ENCODE peak calls at places on chromosomes 6 and 20, in eight cellular contexts. K is EL, A is RPMI7951, J is GOT3, S is aorta, G is GM20000, W is heart left ventricle, F is ACHN. Q is an unnamed sample.

GRCh38 chr20:46544576-46544975 is 5.9 kb downstream of the OCSTAMP start:
- DNase-seq in K (no peak), A (peak; percentile 35), J (no peak), S (no peak), G (no peak), W (no peak), F (no peak), Q (no peak)

GRCh38 chr6:166642646-166643045 is 15.6 kb upstream of the RPS6KA2 start:
- DNase-seq in K (no peak), A (no peak), J (no peak), S (no peak), G (no peak), W (no peak), F (no peak), Q (no peak)

GRCh38 chr6:30544666-30545272 is 11.5 kb downstream of the GNL1 start:
- DNase-seq in K (peak; percentile 76), A (peak; percentile 72), J (no peak), S (no peak), G (peak; percentile 48), W (no peak), F (peak; percentile 64), Q (no peak)

GRCh38 chr6:156423075-156423474 is 354.1 kb upstream of the ARID1B start:
- DNase-seq in K (no peak), A (peak; percentile 83), J (no peak), S (no peak), G (no peak), W (no peak), F (no peak), Q (no peak)

GRCh38 chr6:21101694-21102093 is 491.9 kb upstream of the SOX4 start:
- DNase-seq in K (no peak), A (no peak), J (no peak), S (no peak), G (no peak), W (no peak), F (no peak), Q (no peak)

GRCh38 chr6:79180082-79180481 is 54.4 kb downstream of the HMGN3 start:
- DNase-seq in K (no peak), A (no peak), J (no peak), S (no peak), G (no peak), W (no peak), F (no peak), Q (no peak)

GRCh38 chr6:98054453-98054852 is 771.4 kb upstream of the MMS22L start:
- DNase-seq in K (no peak), A (no peak), J (no peak), S (no peak), G (no peak), W (no peak), F (peak; percentile 14), Q (no peak)

GRCh38 chr6:142485256-142485655 is 183.4 kb downstream of the ADGRG6 start:
- DNase-seq in K (peak; percentile 62), A (no peak), J (no peak), S (no peak), G (no peak), W (no peak), F (no peak), Q (no peak)

GRCh38 chr6:27891300-27891913 is 20.8 kb downstream of the OR2B2 start:
- DNase-seq in K (no peak), A (peak; percentile 15), J (no peak), S (no peak), G (no peak), W (no peak), F (no peak), Q (no peak)

GRCh38 chr20:62924567-62925419 is 1.5 kb downstream of the DIDO1 start:
- DNase-seq in K (peak; percentile 48), A (peak; percentile 34), J (no peak), S (no peak), G (no peak), W (no peak), F (no peak), Q (no peak)